ENCODE peak calls at places on chromosome 18, in five cellular contexts. N is K562, Q is HepG2, S is H1, I is GM12878. U is an unnamed sample.
A peak's percentile ranks its signal among the peaks of the same experiment; 100 is the strongest.

GRCh38 chr18:45014047-45014501 is 333.4 kb downstream of the SETBP1 start:
- DNase-seq in N (no peak), Q (no peak), S (no peak), I (no peak), U (peak; percentile 33)

GRCh38 chr18:58057291-58057965 is 13.4 kb downstream of the NEDD4L start:
- DNase-seq in N (no peak), Q (no peak), S (no peak), I (no peak), U (no peak)

GRCh38 chr18:68035709-68036522 is 519.4 kb upstream of the DSEL start:
- DNase-seq in N (no peak), Q (no peak), S (no peak), I (no peak), U (no peak)

GRCh38 chr18:74217476-74218143 is 69.3 kb downstream of the TIMM21 start:
- DNase-seq in N (no peak), Q (no peak), S (no peak), I (no peak), U (no peak)

GRCh38 chr18:24160086-24160485 is 21.2 kb downstream of the CABYR start:
- DNase-seq in N (no peak), Q (no peak), S (no peak), I (no peak), U (no peak)

GRCh38 chr18:62388855-62389760 is 64.0 kb downstream of the TNFRSF11A start:
- DNase-seq in N (no peak), Q (peak; percentile 81), S (no peak), I (no peak), U (peak; percentile 47)

GRCh38 chr18:45083456-45083855 is 402.8 kb downstream of the SETBP1 start:
- DNase-seq in N (no peak), Q (no peak), S (no peak), I (no peak), U (no peak)

GRCh38 chr18:35076556-35076955 is 35.3 kb downstream of the MAPRE2 start:
- DNase-seq in N (no peak), Q (no peak), S (no peak), I (no peak), U (no peak)

GRCh38 chr18:23314672-23315071 is 138.4 kb upstream of the RIOK3 start:
- DNase-seq in N (no peak), Q (no peak), S (no peak), I (no peak), U (no peak)

GRCh38 chr18:25621144-25621543 is 269.2 kb upstream of the ZNF521 start:
- DNase-seq in N (no peak), Q (no peak), S (no peak), I (no peak), U (no peak)

GRCh38 chr18:56542488-56542887 is 95.9 kb downstream of the TXNL1 start:
- DNase-seq in N (no peak), Q (no peak), S (no peak), I (no peak), U (no peak)

GRCh38 chr18:12492907-12493306 is 85.2 kb downstream of the PRELID3A start:
- DNase-seq in N (no peak), Q (no peak), S (no peak), I (no peak), U (no peak)

DNA sequence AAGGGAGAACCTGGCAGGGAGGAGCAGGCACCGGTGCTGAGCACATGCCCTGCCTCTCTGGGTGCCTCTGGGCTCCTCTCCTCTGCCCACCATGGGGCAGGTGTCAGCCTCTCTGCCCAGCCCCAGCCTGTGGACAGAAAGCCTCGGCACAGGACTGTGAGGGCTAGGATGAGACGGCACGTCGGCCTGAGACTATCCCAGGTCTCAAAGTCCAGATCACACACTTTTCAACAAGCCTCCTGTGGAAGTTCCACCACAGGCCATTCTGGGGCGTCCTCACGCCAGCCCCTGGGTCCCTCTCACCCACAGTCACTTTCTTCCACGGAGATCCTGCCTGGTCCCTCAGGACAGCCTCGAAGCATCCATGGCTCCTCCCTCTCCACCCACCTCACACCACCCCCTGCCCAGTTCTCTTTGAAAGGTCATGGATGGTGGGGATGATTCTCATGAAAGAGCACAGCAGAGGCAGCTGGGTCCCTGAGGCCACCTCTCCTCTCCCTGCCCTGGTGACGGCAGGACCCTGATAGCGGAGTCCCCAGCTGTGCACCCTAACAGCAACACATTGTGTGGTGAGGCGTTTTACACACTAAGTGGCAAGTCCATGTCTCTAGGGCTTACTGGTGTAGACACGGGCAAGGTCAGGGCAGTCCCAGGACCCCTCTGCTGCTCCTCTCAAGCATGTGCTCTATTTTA is 569.4 kb upstream of the SALL3 start:
- DNase-seq in N (no peak), Q (no peak), S (no peak), I (no peak), U (no peak)
- TF ChIP-seq KDM1A in N (no peak), Q (no peak), S (no peak), I (no peak), U (no peak)

GRCh38 chr18:59919026-59919425 is 19.2 kb downstream of the PMAIP1 start:
- DNase-seq in N (no peak), Q (no peak), S (no peak), I (no peak), U (no peak)

GRCh38 chr18:59917422-59917821 is 17.6 kb downstream of the PMAIP1 start:
- DNase-seq in N (no peak), Q (no peak), S (no peak), I (no peak), U (peak; percentile 48)

GRCh38 chr18:59915606-59916005 is 15.8 kb downstream of the PMAIP1 start:
- DNase-seq in N (no peak), Q (no peak), S (no peak), I (no peak), U (no peak)

GRCh38 chr18:59916746-59917145 is 16.9 kb downstream of the PMAIP1 start:
- DNase-seq in N (no peak), Q (no peak), S (no peak), I (no peak), U (no peak)

GRCh38 chr18:59918320-59918755 is 18.5 kb downstream of the PMAIP1 start:
- DNase-seq in N (peak; percentile 39), Q (no peak), S (no peak), I (peak; percentile 80), U (peak; percentile 66)
- TF ChIP-seq KDM1A in N (peak; percentile 38), Q (no peak), S (no peak), I (no peak), U (no peak)

GRCh38 chr18:362914-363295 is 95.1 kb upstream of the THOC1 start:
- DNase-seq in N (no peak), Q (peak; percentile 7), S (no peak), I (no peak), U (no peak)
- TF ChIP-seq KDM1A in N (no peak), Q (no peak), S (no peak), I (no peak), U (no peak)

GRCh38 chr18:2920546-2921343 is 73.9 kb downstream of the EMILIN2 start:
- DNase-seq in N (no peak), Q (no peak), S (no peak), I (no peak), U (no peak)

GRCh38 chr18:2918761-2919550 is 72.2 kb downstream of the EMILIN2 start:
- DNase-seq in N (no peak), Q (no peak), S (no peak), I (no peak), U (no peak)

GRCh38 chr18:2917255-2918047 is 70.6 kb downstream of the EMILIN2 start:
- DNase-seq in N (no peak), Q (no peak), S (no peak), I (no peak), U (no peak)

GRCh38 chr18:2920027-2920426 is 73.2 kb downstream of the EMILIN2 start:
- DNase-seq in N (no peak), Q (no peak), S (no peak), I (no peak), U (no peak)

DNA sequence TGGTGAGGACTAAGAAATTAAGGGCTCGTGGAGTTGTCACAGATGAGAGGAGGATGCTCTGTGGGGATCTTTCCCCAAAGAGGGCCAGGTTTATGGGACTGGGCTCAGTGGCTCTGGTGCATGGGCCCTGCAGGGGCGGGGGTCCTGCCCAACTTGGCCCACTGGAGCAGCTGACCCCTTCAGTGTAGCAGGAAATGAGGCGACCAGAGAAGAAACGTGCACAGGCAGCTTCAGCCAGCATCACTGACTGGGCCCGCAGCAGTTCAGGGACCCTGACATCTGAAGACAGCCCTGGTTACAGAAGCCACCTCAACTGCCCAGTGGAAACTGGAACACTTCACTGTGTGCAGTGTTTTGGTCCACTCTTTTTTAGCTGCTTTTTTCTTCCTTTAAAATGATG is 72.8 kb downstream of the EMILIN2 start:
- DNase-seq in N (no peak), Q (no peak), S (no peak), I (no peak), U (no peak)
- TF ChIP-seq KDM1A in N (no peak), Q (no peak), S (no peak), I (no peak), U (no peak)

DNA sequence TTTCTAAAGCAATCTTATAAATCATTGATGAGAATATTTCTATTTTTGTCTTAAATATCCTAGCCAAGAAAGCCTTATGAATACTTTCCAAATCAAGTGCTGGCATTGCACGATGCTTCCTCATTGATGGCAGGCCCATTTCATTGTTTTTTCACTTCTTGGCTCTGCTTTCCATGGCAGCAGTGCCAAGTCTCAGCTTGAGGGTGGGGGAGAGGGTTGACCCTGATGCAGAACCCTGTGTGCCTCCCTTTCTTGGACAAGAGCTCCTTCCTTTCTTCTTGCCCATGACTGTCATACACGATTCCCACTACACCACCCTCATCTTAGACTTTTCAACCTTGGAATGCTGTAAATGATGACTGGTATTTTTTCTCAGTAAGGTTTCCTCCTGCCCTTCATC is 16.7 kb upstream of the CELF4 start:
- DNase-seq in N (no peak), Q (no peak), S (no peak), I (no peak), U (no peak)
- TF ChIP-seq KDM1A in N (no peak), Q (no peak), S (no peak), I (no peak), U (no peak)

GRCh38 chr18:9708882-9709877 is 1.1 kb downstream of the RAB31 start:
- DNase-seq in N (peak; percentile 44), Q (no peak), S (no peak), I (no peak), U (no peak)
- TF ChIP-seq KDM1A in N (no peak), Q (no peak), S (no peak), I (no peak), U (no peak)

GRCh38 chr18:75377258-75377657 is 50.2 kb downstream of the SMIM21 start:
- DNase-seq in N (no peak), Q (no peak), S (no peak), I (no peak), U (no peak)
- TF ChIP-seq KDM1A in N (no peak), Q (no peak), S (no peak), I (no peak), U (no peak)